ENCODE peak calls at places on chromosomes 4 and X, in nine cellular contexts. C is cardiac muscle cell, K is GM13976, T is tibial artery, I is Calu3, S is psoas muscle, Q is tibial nerve, R is brain microvascular endothelial cell, F is mammary epithelial cell. O is an unnamed sample.

GRCh38 chr4:81982846-81983540 is 390.8 kb downstream of the HNRNPD start:
- DNase-seq in C (no peak), K (no peak), T (no peak), I (no peak), S (no peak), Q (no peak), R (no peak), F (no peak), O (no peak)

GRCh38 chr4:113049421-113050355 is at the start of gene ANK2:
- DNase-seq in C (peak), K (no peak), T (no peak), I (no peak), S (no peak), Q (no peak), R (no peak), F (no peak), O (peak)

GRCh38 chr4:153933851-153934688 is 145.2 kb upstream of the SFRP2 start:
- DNase-seq in C (no peak), K (no peak), T (no peak), I (no peak), S (peak), Q (no peak), R (no peak), F (no peak), O (no peak)

GRCh38 chr4:76782837-76783236 is 115.1 kb downstream of the SOWAHB start:
- DNase-seq in C (no peak), K (no peak), T (no peak), I (no peak), S (no peak), Q (no peak), R (peak), F (peak), O (no peak)

GRCh38 chr4:128835498-128836222 is 26.2 kb downstream of the JADE1 start:
- DNase-seq in C (no peak), K (no peak), T (peak), I (no peak), S (peak), Q (no peak), R (no peak), F (no peak), O (no peak)

GRCh38 chrX:39450578-39450977 is 647.2 kb downstream of the BCOR start:
- DNase-seq in C (peak), K (no peak), T (no peak), I (no peak), S (no peak), Q (no peak), R (no peak), F (no peak), O (no peak)

GRCh38 chr4:42331914-42332368 is 65.3 kb upstream of the SHISA3 start:
- DNase-seq in C (no peak), K (no peak), T (peak), I (no peak), S (peak), Q (peak), R (peak), F (no peak), O (no peak)

GRCh38 chrX:20032201-20032600 is 41.3 kb upstream of the BCLAF3 start:
- DNase-seq in C (no peak), K (no peak), T (no peak), I (no peak), S (no peak), Q (no peak), R (no peak), F (no peak), O (no peak)

GRCh38 chr4:125837493-125838238 is 522.9 kb downstream of the FAT4 start:
- DNase-seq in C (no peak), K (no peak), T (no peak), I (no peak), S (no peak), Q (no peak), R (no peak), F (no peak), O (no peak)

GRCh38 chrX:23398570-23398969 is 63.9 kb downstream of the PTCHD1 start:
- DNase-seq in C (no peak), K (no peak), T (no peak), I (no peak), S (no peak), Q (no peak), R (no peak), F (no peak), O (no peak)

GRCh38 chr4:123031664-123032063 is 109.3 kb upstream of the NUDT6 start:
- DNase-seq in C (no peak), K (no peak), T (no peak), I (no peak), S (no peak), Q (no peak), R (no peak), F (no peak), O (no peak)

GRCh38 chr4:142567199-142567598 is 278.9 kb downstream of the INPP4B start:
- DNase-seq in C (peak), K (no peak), T (no peak), I (peak), S (no peak), Q (no peak), R (no peak), F (no peak), O (no peak)

GRCh38 chr4:133149364-133149695 is 236 bp downstream of the PCDH10 start:
- DNase-seq in C (no peak), K (no peak), T (no peak), I (no peak), S (no peak), Q (no peak), R (no peak), F (no peak), O (no peak)

GRCh38 chr4:96016615-96017299 is 176.9 kb downstream of the PDHA2 start:
- DNase-seq in C (no peak), K (peak), T (no peak), I (no peak), S (no peak), Q (no peak), R (peak), F (peak), O (no peak)

GRCh38 chr4:112927544-112927943 is 121.9 kb upstream of the ANK2 start:
- DNase-seq in C (no peak), K (no peak), T (no peak), I (no peak), S (no peak), Q (no peak), R (no peak), F (no peak), O (no peak)

GRCh38 chr4:61628727-61629126 is 428.6 kb downstream of the ADGRL3 start:
- DNase-seq in C (no peak), K (no peak), T (no peak), I (no peak), S (no peak), Q (no peak), R (no peak), F (no peak), O (no peak)

GRCh38 chrX:76454456-76454927 is 27.0 kb downstream of the MAGEE1 start:
- DNase-seq in C (peak), K (peak), T (no peak), I (peak), S (no peak), Q (no peak), R (peak), F (peak), O (no peak)
- TF ChIP-seq CTCF in C (peak), K (peak), T (peak), I (no peak), S (peak), Q (no peak), R (peak), F (peak), O (peak)

GRCh38 chr4:67714248-67714583 is 13.3 kb upstream of the UBA6 start:
- DNase-seq in C (no peak), K (peak), T (no peak), I (no peak), S (no peak), Q (no peak), R (no peak), F (no peak), O (no peak)

GRCh38 chr4:67712650-67713530 is 11.9 kb upstream of the UBA6 start:
- DNase-seq in C (no peak), K (no peak), T (no peak), I (no peak), S (no peak), Q (no peak), R (no peak), F (no peak), O (no peak)

GRCh38 chr4:67713531-67714247 is 12.7 kb upstream of the UBA6 start:
- DNase-seq in C (no peak), K (no peak), T (no peak), I (no peak), S (no peak), Q (no peak), R (peak), F (peak), O (no peak)

GRCh38 chr4:67717586-67717985 is 16.6 kb upstream of the UBA6 start:
- DNase-seq in C (no peak), K (no peak), T (no peak), I (no peak), S (no peak), Q (no peak), R (no peak), F (no peak), O (no peak)

GRCh38 chr4:67714955-67715354 is 14.0 kb upstream of the UBA6 start:
- DNase-seq in C (no peak), K (no peak), T (no peak), I (no peak), S (no peak), Q (no peak), R (no peak), F (no peak), O (no peak)
- TF ChIP-seq CTCF in C (no peak), K (peak), T (no peak), I (no peak), S (no peak), Q (no peak), R (no peak), F (no peak), O (no peak)

DNA sequence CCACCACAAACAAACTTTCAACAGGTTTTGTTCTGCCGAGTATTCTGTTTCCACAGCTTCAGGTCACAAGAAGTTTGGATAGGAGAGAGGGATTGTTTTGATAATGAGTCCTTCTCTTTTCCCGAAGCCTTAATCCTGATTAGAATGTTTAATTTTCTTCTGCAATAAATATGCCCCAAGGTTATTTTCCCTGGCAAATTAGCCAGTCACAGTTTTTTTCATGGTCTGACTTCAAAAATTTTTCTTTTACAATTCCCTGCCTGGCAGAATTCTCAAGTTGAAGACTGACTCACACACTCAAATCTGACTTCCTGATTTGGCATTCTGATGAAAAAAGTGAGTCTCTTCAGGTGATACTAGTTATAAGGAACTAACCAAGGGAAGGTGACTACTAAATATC is 33.1 kb upstream of the EDNRA start:
- DNase-seq in C (no peak), K (no peak), T (no peak), I (no peak), S (no peak), Q (no peak), R (no peak), F (peak), O (no peak)
- TF ChIP-seq CTCF in C (no peak), K (no peak), T (no peak), I (no peak), S (no peak), Q (no peak), R (no peak), F (no peak), O (no peak)

DNA sequence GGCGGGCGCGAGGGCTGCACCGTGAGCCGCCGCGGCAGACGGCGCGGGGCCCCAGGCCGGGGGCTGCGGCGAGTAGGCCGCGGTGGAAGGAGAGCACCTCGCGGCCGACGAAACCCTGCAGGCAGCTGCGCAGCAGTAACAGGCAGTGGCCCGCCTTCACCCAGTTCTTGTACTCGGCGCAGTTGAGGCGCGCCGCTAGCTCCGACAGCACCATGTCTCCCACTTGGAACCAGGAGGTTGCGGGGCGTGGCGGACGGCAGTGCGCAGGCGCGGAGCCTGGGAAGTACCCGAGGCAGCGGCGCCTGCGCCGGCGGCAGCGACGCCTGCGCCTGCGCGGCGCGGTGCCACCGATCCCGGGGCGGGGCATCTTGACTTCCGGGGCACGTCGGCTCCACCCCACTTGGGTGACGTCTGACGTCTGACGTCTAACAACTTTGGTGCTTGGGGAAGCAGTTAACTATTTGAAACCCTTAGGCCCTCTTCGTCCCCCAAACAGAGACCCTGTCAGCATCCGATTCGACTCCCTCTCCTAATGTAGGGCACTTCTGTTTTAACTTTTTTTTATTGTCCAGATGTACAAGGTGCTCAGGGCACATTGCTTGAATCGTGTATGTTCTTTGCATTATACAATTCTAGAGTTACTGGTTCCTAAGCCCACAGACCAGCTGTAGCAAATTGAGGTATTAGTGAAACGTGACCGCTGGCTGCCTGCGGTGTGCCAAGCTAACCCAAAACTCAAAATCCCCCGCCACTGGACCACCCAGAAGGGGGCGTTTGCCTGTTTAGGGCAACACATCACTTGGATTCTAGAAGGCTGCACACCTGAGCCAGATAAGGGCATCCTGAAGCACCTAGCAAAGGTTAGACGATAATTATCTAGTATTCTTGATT is at the start of gene CXorf38:
- DNase-seq in C (peak), K (peak), T (peak), I (peak), S (peak), Q (peak), R (peak), F (peak), O (peak)
- TF ChIP-seq CTCF in C (no peak), K (no peak), T (no peak), I (no peak), S (no peak), Q (no peak), R (no peak), F (no peak), O (no peak)

O was measured in progenitor cell of endocrine pancreas.